ENCODE peak calls at places on chromosomes 5 and 9, in four cellular contexts. One of them, this sample, is unnamed.

GRCh38 chr5:160369990-160370712 is at the start of gene C1QTNF2:
- DNase-seq in A549: peak; percentile 56
- DNase-seq in K562: no peak
- DNase-seq in HepG2: no peak
- DNase-seq in this sample: peak; percentile 64

GRCh38 chr9:131038256-131039128 is 29.5 kb downstream of the LAMC3 start:
- DNase-seq in A549: no peak
- DNase-seq in K562: no peak
- DNase-seq in HepG2: no peak
- DNase-seq in this sample: no peak

GRCh38 chr5:173155912-173156311 is 11.6 kb downstream of the BNIP1 start:
- DNase-seq in A549: no peak
- DNase-seq in K562: no peak
- DNase-seq in HepG2: no peak
- DNase-seq in this sample: no peak

GRCh38 chr5:134125195-134126015 is 10.9 kb downstream of the TCF7 start:
- DNase-seq in A549: no peak
- DNase-seq in K562: no peak
- DNase-seq in HepG2: no peak
- DNase-seq in this sample: no peak

GRCh38 chr9:86275962-86276361 is 6.4 kb downstream of the ISCA1 start:
- DNase-seq in A549: no peak
- DNase-seq in K562: no peak
- DNase-seq in HepG2: no peak
- DNase-seq in this sample: no peak

GRCh38 chr5:16935271-16936149 is 578 bp downstream of the MYO10 start:
- DNase-seq in A549: peak; percentile 41
- DNase-seq in K562: peak; percentile 11
- DNase-seq in HepG2: no peak
- DNase-seq in this sample: peak; percentile 69

GRCh38 chr9:34072410-34072809 is 23.7 kb upstream of the UBAP2 start:
- DNase-seq in A549: no peak
- DNase-seq in K562: no peak
- DNase-seq in HepG2: no peak
- DNase-seq in this sample: no peak

GRCh38 chr5:32027717-32028321 is 146.3 kb downstream of the GOLPH3 start:
- DNase-seq in A549: peak; percentile 47
- DNase-seq in K562: no peak
- DNase-seq in HepG2: peak; percentile 39
- DNase-seq in this sample: no peak

GRCh38 chr5:33230467-33231078 is 210.2 kb upstream of the TARS1 start:
- DNase-seq in A549: no peak
- DNase-seq in K562: no peak
- DNase-seq in HepG2: no peak
- DNase-seq in this sample: no peak

GRCh38 chr9:134591082-134591571 is 50.5 kb upstream of the COL5A1 start:
- DNase-seq in A549: no peak
- DNase-seq in K562: no peak
- DNase-seq in HepG2: no peak
- DNase-seq in this sample: no peak

GRCh38 chr9:98142182-98142924 is 23.3 kb upstream of the TRIM14 start:
- DNase-seq in A549: no peak
- DNase-seq in K562: no peak
- DNase-seq in HepG2: peak; percentile 51
- DNase-seq in this sample: no peak

GRCh38 chr9:76846307-76846706 is 59.6 kb downstream of the PRUNE2 start:
- DNase-seq in A549: no peak
- DNase-seq in K562: no peak
- DNase-seq in HepG2: no peak
- DNase-seq in this sample: no peak

GRCh38 chr5:75552764-75553163 is 41.1 kb downstream of the POLK start:
- DNase-seq in A549: no peak
- DNase-seq in K562: no peak
- DNase-seq in HepG2: no peak
- DNase-seq in this sample: no peak

GRCh38 chr9:137470785-137471184 is 11.7 kb upstream of the NSMF start:
- DNase-seq in A549: no peak
- DNase-seq in K562: no peak
- DNase-seq in HepG2: no peak
- DNase-seq in this sample: no peak

GRCh38 chr5:151448038-151448985 is 909 bp downstream of the SLC36A1 start:
- DNase-seq in A549: no peak
- DNase-seq in K562: peak; percentile 64
- DNase-seq in HepG2: peak; percentile 27
- DNase-seq in this sample: peak; percentile 35

GRCh38 chr5:76622973-76623596 is at the start of gene F2RL2:
- DNase-seq in A549: peak; percentile 52
- DNase-seq in K562: peak; percentile 56
- DNase-seq in HepG2: no peak
- DNase-seq in this sample: no peak

DNA sequence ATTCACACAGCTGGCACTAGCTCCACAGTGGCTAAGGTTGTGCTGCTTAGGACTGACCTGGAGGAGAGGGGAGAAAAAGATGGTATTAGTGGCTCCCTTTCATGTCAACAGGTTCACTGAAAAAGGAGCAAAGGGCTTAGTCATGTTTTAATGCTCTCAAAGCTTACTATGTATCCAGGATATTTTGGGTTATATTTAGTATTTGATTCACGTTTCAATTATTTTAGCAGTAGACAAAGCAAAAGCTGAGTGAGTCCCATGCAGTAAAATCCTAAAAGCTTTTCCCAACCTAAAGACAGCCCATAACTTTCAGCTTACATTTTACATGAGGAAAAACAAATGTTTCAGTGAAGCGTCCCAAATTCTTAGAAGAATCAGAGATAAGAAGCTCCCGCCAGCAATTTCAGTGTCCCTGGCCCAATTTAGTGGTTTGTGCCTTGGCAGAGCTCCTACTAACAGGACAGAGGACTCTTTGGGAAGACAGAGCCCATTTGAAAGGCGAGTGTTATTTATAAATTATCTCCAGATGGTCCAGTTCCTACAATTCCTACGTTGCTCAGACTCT is 224.8 kb upstream of the ANKRD55 start:
- DNase-seq in A549: no peak
- DNase-seq in K562: peak; percentile 16
- DNase-seq in HepG2: no peak
- DNase-seq in this sample: no peak
- TF ChIP-seq NR3C1 in A549: no peak
- TF ChIP-seq NR3C1 in K562: no peak
- TF ChIP-seq NR3C1 in HepG2: no peak
- TF ChIP-seq NR3C1 in this sample: no peak

GRCh38 chr5:78605611-78606010 is 43.0 kb downstream of the LHFPL2 start:
- DNase-seq in A549: no peak
- DNase-seq in K562: no peak
- DNase-seq in HepG2: no peak
- DNase-seq in this sample: no peak

GRCh38 chr5:78610163-78610583 is 38.4 kb downstream of the LHFPL2 start:
- DNase-seq in A549: no peak
- DNase-seq in K562: no peak
- DNase-seq in HepG2: no peak
- DNase-seq in this sample: no peak

GRCh38 chr5:78610633-78611032 is 37.9 kb downstream of the LHFPL2 start:
- DNase-seq in A549: no peak
- DNase-seq in K562: no peak
- DNase-seq in HepG2: no peak
- DNase-seq in this sample: no peak

GRCh38 chr5:78604693-78605092 is 43.9 kb downstream of the LHFPL2 start:
- DNase-seq in A549: no peak
- DNase-seq in K562: no peak
- DNase-seq in HepG2: peak; percentile 76
- DNase-seq in this sample: no peak

GRCh38 chr5:78607864-78608263 is 40.7 kb downstream of the LHFPL2 start:
- DNase-seq in A549: no peak
- DNase-seq in K562: no peak
- DNase-seq in HepG2: no peak
- DNase-seq in this sample: no peak
- TF ChIP-seq JUN in A549: no peak
- TF ChIP-seq JUN in K562: no peak
- TF ChIP-seq JUN in HepG2: no peak
- TF ChIP-seq JUN in this sample: no peak

GRCh38 chr9:124512806-124513204 is 5.6 kb upstream of the NR5A1 start:
- DNase-seq in A549: no peak
- DNase-seq in K562: peak; percentile 68
- DNase-seq in HepG2: no peak
- DNase-seq in this sample: no peak
- TF ChIP-seq NR3C1 in A549: no peak
- TF ChIP-seq NR3C1 in K562: no peak
- TF ChIP-seq NR3C1 in HepG2: no peak
- TF ChIP-seq NR3C1 in this sample: no peak

GRCh38 chr9:115032300-115032699 is 85.7 kb downstream of the TNC start:
- DNase-seq in A549: no peak
- DNase-seq in K562: no peak
- DNase-seq in HepG2: no peak
- DNase-seq in this sample: no peak

GRCh38 chr9:115035872-115036612 is 81.9 kb downstream of the TNC start:
- DNase-seq in A549: no peak
- DNase-seq in K562: peak; percentile 8
- DNase-seq in HepG2: no peak
- DNase-seq in this sample: no peak

GRCh38 chr9:115034801-115035200 is 83.2 kb downstream of the TNC start:
- DNase-seq in A549: no peak
- DNase-seq in K562: no peak
- DNase-seq in HepG2: no peak
- DNase-seq in this sample: no peak

GRCh38 chr9:115036691-115037090 is 81.3 kb downstream of the TNC start:
- DNase-seq in A549: no peak
- DNase-seq in K562: no peak
- DNase-seq in HepG2: no peak
- DNase-seq in this sample: no peak

GRCh38 chr9:115033800-115034199 is 84.2 kb downstream of the TNC start:
- DNase-seq in A549: no peak
- DNase-seq in K562: no peak
- DNase-seq in HepG2: no peak
- DNase-seq in this sample: no peak
- TF ChIP-seq JUN in A549: no peak
- TF ChIP-seq JUN in K562: no peak
- TF ChIP-seq JUN in HepG2: no peak
- TF ChIP-seq JUN in this sample: no peak

GRCh38 chr9:81125446-81126092 is 563.8 kb downstream of the TLE1 start:
- DNase-seq in A549: peak; percentile 20
- DNase-seq in K562: no peak
- DNase-seq in HepG2: no peak
- DNase-seq in this sample: no peak
- TF ChIP-seq NR3C1 in A549: no peak
- TF ChIP-seq NR3C1 in K562: no peak
- TF ChIP-seq NR3C1 in HepG2: no peak
- TF ChIP-seq NR3C1 in this sample: no peak

GRCh38 chr5:62779010-62779422 is 200.4 kb downstream of the LRRC70 start:
- DNase-seq in A549: peak; percentile 66
- DNase-seq in K562: peak; percentile 61
- DNase-seq in HepG2: peak; percentile 64
- DNase-seq in this sample: peak; percentile 12
- TF ChIP-seq JUN in A549: no peak
- TF ChIP-seq JUN in K562: no peak
- TF ChIP-seq JUN in HepG2: no peak
- TF ChIP-seq JUN in this sample: no peak

DNA sequence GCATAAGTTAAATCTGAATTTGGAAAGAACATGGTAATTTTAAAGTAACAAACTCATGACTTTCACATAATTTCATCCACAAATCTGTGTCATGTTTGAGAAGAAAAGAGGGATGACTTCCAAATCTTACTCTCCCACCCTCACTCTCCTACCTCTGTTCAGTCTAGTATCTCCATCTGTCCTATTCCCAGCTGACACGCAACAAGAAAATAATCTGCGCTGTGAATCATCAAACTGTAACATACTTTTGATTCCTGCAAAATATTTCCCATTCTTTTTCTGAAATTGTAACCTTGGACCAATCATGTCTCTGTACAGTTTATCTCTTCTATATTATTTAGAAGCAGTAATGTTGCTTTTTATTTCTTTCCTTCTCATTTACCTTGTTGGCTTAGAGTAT is 91.4 kb downstream of the SLC12A2 start:
- DNase-seq in A549: no peak
- DNase-seq in K562: no peak
- DNase-seq in HepG2: no peak
- DNase-seq in this sample: no peak
- TF ChIP-seq NR3C1 in A549: no peak
- TF ChIP-seq NR3C1 in K562: no peak
- TF ChIP-seq NR3C1 in HepG2: no peak
- TF ChIP-seq NR3C1 in this sample: no peak

DNA sequence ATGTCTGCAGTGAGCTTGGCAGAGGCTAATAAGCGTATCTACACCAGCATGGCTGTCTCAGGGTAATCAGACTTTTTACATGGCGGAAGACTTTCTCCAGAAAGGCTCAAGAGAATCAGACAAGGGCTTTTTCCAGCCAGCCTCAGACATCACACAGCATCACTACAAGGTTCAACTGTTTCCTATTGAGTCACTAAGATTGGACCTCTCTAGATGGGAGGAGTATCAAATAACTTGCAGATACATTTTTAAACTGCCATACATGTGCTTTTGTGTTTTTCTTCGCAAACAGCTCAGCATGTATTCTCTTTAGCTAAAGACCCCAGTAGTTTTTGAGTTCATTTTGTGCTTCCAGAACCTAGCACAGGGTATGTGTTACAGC is 22.9 kb upstream of the PIK3R1 start:
- DNase-seq in A549: no peak
- DNase-seq in K562: no peak
- DNase-seq in HepG2: no peak
- DNase-seq in this sample: no peak
- TF ChIP-seq JUN in A549: no peak
- TF ChIP-seq JUN in K562: no peak
- TF ChIP-seq JUN in HepG2: no peak
- TF ChIP-seq JUN in this sample: no peak

This sample was measured in WTC11.